ENCODE peak calls at places on chromosomes 12 and 14, in seven cellular contexts. W is SHP77; K is activated T-helper 1 cell treated with anti-CD3 and anti-CD28 coated beads, Interleukin-2, amount 50 U/mL, for 16 hours; X is activated T-cell treated with anti-CD3 and anti-CD28 coated beads for 4 hours; M is NCI-H748 treated with DMSO at 0.1 percent for 48 hours; F is GDM1; I is DMS153. A is an unnamed sample.

GRCh38 chr14:75471059-75471458 is 43.2 kb downstream of the JDP2 start:
- DNase-seq in F (no peak), I (no peak), X (no peak), W (no peak), K (no peak), M (no peak), A (no peak)

GRCh38 chr14:24065408-24065807 is 6.0 kb upstream of the CPNE6 start:
- DNase-seq in K (no peak), X (no peak), M (no peak), W (no peak), I (no peak), F (no peak), A (no peak)

GRCh38 chr14:51507556-51508511 is 143.9 kb upstream of the FRMD6 start:
- DNase-seq in F (no peak), K (no peak), W (peak), I (peak), X (no peak), M (no peak), A (peak)

GRCh38 chr12:68491204-68491960 is 119.3 kb upstream of the RAP1B start:
- DNase-seq in F (no peak), X (no peak), I (no peak), W (no peak), K (no peak), M (no peak), A (no peak)

GRCh38 chr12:105983622-105984325 is 155.0 kb downstream of the NUAK1 start:
- DNase-seq in F (no peak), M (no peak), W (no peak), I (no peak), K (no peak), X (no peak), A (no peak)

GRCh38 chr14:34064349-34064748 is 113.5 kb upstream of the EGLN3 start:
- DNase-seq in K (no peak), M (no peak), I (no peak), F (no peak), W (no peak), X (no peak), A (no peak)

GRCh38 chr12:6891637-6892036 is 13.0 kb upstream of the LRRC23 start:
- DNase-seq in F (no peak), W (no peak), K (no peak), X (no peak), I (no peak), M (no peak), A (no peak)

GRCh38 chr12:69846976-69847375 is 21.9 kb downstream of the MYRFL start:
- DNase-seq in F (no peak), M (no peak), X (no peak), K (no peak), I (no peak), W (no peak), A (no peak)

GRCh38 chr12:58365087-58365390 is 423.7 kb downstream of the ATP23 start:
- DNase-seq in I (no peak), F (no peak), X (no peak), M (no peak), W (no peak), K (no peak), A (no peak)

GRCh38 chr14:68327231-68327630 is 465.6 kb downstream of the ZFP36L1 start:
- DNase-seq in X (no peak), W (no peak), K (no peak), F (no peak), M (no peak), I (no peak), A (no peak)

GRCh38 chr14:104694991-104695659 is 5.7 kb downstream of the INF2 start:
- DNase-seq in X (no peak), I (no peak), K (no peak), F (no peak), M (no peak), W (peak), A (peak)

GRCh38 chr14:60002819-60003492 is 83.0 kb downstream of the LRRC9 start:
- DNase-seq in F (no peak), X (no peak), W (peak), K (no peak), I (no peak), M (no peak), A (no peak)

GRCh38 chr14:61077946-61078738 is 97.1 kb downstream of the SLC38A6 start:
- DNase-seq in I (no peak), F (no peak), K (no peak), W (no peak), X (no peak), M (no peak), A (no peak)

GRCh38 chr14:31930493-31931225 is 146.4 kb upstream of the ARHGAP5 start:
- DNase-seq in F (no peak), I (no peak), M (no peak), W (no peak), K (no peak), X (no peak), A (no peak)

GRCh38 chr12:116026346-116026745 is 251.1 kb downstream of the MED13L start:
- DNase-seq in M (no peak), X (no peak), F (no peak), K (no peak), W (no peak), I (no peak), A (no peak)

GRCh38 chr12:32533971-32534590 is 134.7 kb downstream of the FGD4 start:
- DNase-seq in X (no peak), K (no peak), W (peak), F (peak), M (no peak), I (peak), A (peak)

GRCh38 chr14:35046751-35047536 is 872 bp downstream of the FAM177A1 start:
- DNase-seq in F (no peak), W (peak), K (no peak), I (no peak), M (no peak), X (peak), A (peak)

GRCh38 chr12:111842556-111843396 is 748 bp downstream of the MAPKAPK5 start:
- DNase-seq in X (peak), K (no peak), W (no peak), I (no peak), M (peak), F (no peak), A (no peak)

GRCh38 chr14:24366664-24367505 is 1.1 kb upstream of the NFATC4 start:
- DNase-seq in K (no peak), I (peak), W (peak), X (no peak), M (no peak), F (peak), A (peak)